ENCODE peak calls at places on chromosomes 16 and 17, in ten cellular contexts. C is amniotic epithelial cell; W is NCI-H748 treated with DMSO at 0.1 percent for 48 hours; L is stomach; T is AG08395; O is keratinocyte; J is astrocyte of the spinal cord; F is occipital lobe; M is SHP77 treated with DMSO at 0.1 percent for 48 hours; U is activated naive CD8-positive, alpha-beta T cell treated with anti-CD3 and anti-CD28 coated beads for 36 hours. Z is an unnamed sample.

GRCh38 chr17:76957600-76958464 is 89.6 kb downstream of the MGAT5B start:
- DNase-seq in C (peak), L (no peak), T (peak), W (no peak), U (no peak), J (peak), O (no peak), F (peak), M (no peak), Z (no peak)

GRCh38 chr16:84527486-84528269 is 23.2 kb upstream of the MEAK7 start:
- DNase-seq in T (no peak), L (no peak), U (no peak), J (no peak), O (no peak), M (no peak), C (peak), F (no peak), W (no peak), Z (no peak)

GRCh38 chr16:64641343-64641742 is 480.5 kb downstream of the CDH11 start:
- DNase-seq in J (no peak), U (no peak), L (no peak), M (no peak), T (no peak), F (no peak), W (no peak), C (no peak), O (no peak), Z (no peak)

GRCh38 chr17:77826132-77826873 is 132.2 kb upstream of the TNRC6C start:
- DNase-seq in W (no peak), C (no peak), U (no peak), T (no peak), F (no peak), M (no peak), L (no peak), J (no peak), O (no peak), Z (no peak)

GRCh38 chr17:77038860-77039555 is 101.8 kb upstream of the SEC14L1 start:
- DNase-seq in F (no peak), C (no peak), M (no peak), O (no peak), J (no peak), U (no peak), L (no peak), W (no peak), T (no peak), Z (no peak)

GRCh38 chr16:46961373-46962353 is 11.8 kb downstream of the DNAJA2 start:
- DNase-seq in J (no peak), L (no peak), U (peak), T (peak), F (no peak), M (no peak), C (no peak), O (no peak), W (no peak), Z (no peak)

GRCh38 chr17:17694229-17695081 is 13.2 kb downstream of the RAI1 start:
- DNase-seq in M (peak), T (peak), L (peak), J (peak), F (peak), C (peak), W (peak), U (peak), O (no peak), Z (no peak)

GRCh38 chr17:75535119-75535537 is 9.6 kb downstream of the LLGL2 start:
- DNase-seq in M (no peak), F (no peak), W (no peak), T (no peak), O (no peak), C (no peak), J (no peak), L (peak), U (peak), Z (no peak)

GRCh38 chr17:74201250-74201649 is 2.2 kb upstream of the RPL38 start:
- DNase-seq in M (peak), T (peak), L (no peak), U (no peak), W (peak), J (no peak), C (no peak), O (no peak), F (peak), Z (no peak)

GRCh38 chr16:6643083-6643686 is 689.5 kb upstream of the RBFOX1 start:
- DNase-seq in W (peak), U (peak), O (peak), J (peak), L (peak), T (peak), C (peak), F (peak), M (no peak), Z (no peak)

GRCh38 chr17:53470626-53471025 is 352.1 kb upstream of the KIF2B start:
- DNase-seq in U (no peak), T (no peak), F (no peak), M (no peak), L (no peak), O (no peak), J (peak), W (no peak), C (peak), Z (no peak)

GRCh38 chr17:76498886-76499667 is 2.1 kb downstream of the RHBDF2 start:
- DNase-seq in U (no peak), L (no peak), W (no peak), C (peak), M (no peak), T (no peak), O (no peak), J (no peak), F (no peak), Z (no peak)

GRCh38 chr17:68519911-68520310 is 7.7 kb downstream of the PRKAR1A start:
- DNase-seq in M (no peak), F (no peak), T (no peak), L (no peak), O (no peak), W (no peak), J (no peak), C (peak), U (no peak), Z (no peak)

GRCh38 chr16:23343643-23344612 is 41.8 kb downstream of the SCNN1B start:
- DNase-seq in C (no peak), J (no peak), T (no peak), O (no peak), M (no peak), W (no peak), L (no peak), U (no peak), F (no peak), Z (no peak)

GRCh38 chr17:78839762-78840529 is 668 bp downstream of the USP36 start:
- DNase-seq in O (no peak), C (peak), W (no peak), U (peak), F (no peak), T (peak), M (no peak), J (peak), L (peak), Z (no peak)

GRCh38 chr17:4678448-4679026 is 25.4 kb downstream of the PELP1 start:
- DNase-seq in T (peak), O (peak), W (no peak), U (peak), M (no peak), L (no peak), J (peak), F (no peak), C (peak), Z (peak)

GRCh38 chr17:8173871-8174322 is 2.3 kb downstream of the TMEM107 start:
- DNase-seq in M (no peak), L (no peak), F (no peak), O (no peak), W (no peak), J (no peak), C (no peak), T (no peak), U (no peak), Z (no peak)

GRCh38 chr17:34474706-34475105 is 104.7 kb upstream of the TMEM132E start:
- DNase-seq in C (no peak), W (no peak), M (no peak), F (no peak), L (no peak), U (no peak), T (no peak), O (no peak), J (no peak), Z (no peak)

GRCh38 chr17:28018439-28019070 is 23.9 kb upstream of the NLK start:
- DNase-seq in M (no peak), T (no peak), U (no peak), O (no peak), W (no peak), F (no peak), J (no peak), C (peak), L (no peak), Z (no peak)

GRCh38 chr17:32881054-32881453 is 4.1 kb upstream of the MYO1D start:
- DNase-seq in W (no peak), J (no peak), F (no peak), L (no peak), T (no peak), M (no peak), O (no peak), C (no peak), U (no peak), Z (no peak)

GRCh38 chr17:81987161-81987770 is 9.8 kb downstream of the ASPSCR1 start:
- DNase-seq in J (no peak), W (no peak), O (no peak), T (no peak), F (no peak), M (no peak), L (no peak), C (no peak), U (no peak), Z (no peak)

GRCh38 chr16:85479972-85480726 is 133.0 kb upstream of the GSE1 start:
- DNase-seq in L (peak), C (no peak), W (no peak), J (no peak), O (no peak), M (no peak), U (peak), T (no peak), F (no peak), Z (no peak)

GRCh38 chr16:22739077-22739476 is 74.9 kb upstream of the HS3ST2 start:
- DNase-seq in L (no peak), U (no peak), F (no peak), W (no peak), J (no peak), O (no peak), M (no peak), C (no peak), T (no peak), Z (no peak)

GRCh38 chr16:83715217-83715920 is 92.4 kb upstream of the HSBP1 start:
- DNase-seq in F (no peak), J (peak), M (peak), T (no peak), L (peak), W (peak), U (no peak), C (no peak), O (no peak), Z (no peak)

GRCh38 chr16:1990336-1991134 is 765 bp downstream of the SYNGR3 start:
- DNase-seq in L (peak), M (no peak), J (no peak), F (no peak), U (peak), W (peak), O (no peak), T (no peak), C (no peak), Z (no peak)

GRCh38 chr17:30586818-30587595 is 109.8 kb downstream of the GOSR1 start:
- DNase-seq in J (peak), C (peak), L (no peak), M (no peak), F (no peak), W (no peak), O (no peak), T (peak), U (no peak), Z (peak)

GRCh38 chr17:51391992-51392654 is 131.8 kb downstream of the UTP18 start:
- DNase-seq in W (no peak), C (no peak), F (no peak), L (no peak), O (no peak), U (no peak), J (no peak), T (no peak), M (no peak), Z (no peak)

GRCh38 chr17:63932008-63932561 is at the start of gene CD79B:
- DNase-seq in U (peak), L (no peak), T (no peak), F (no peak), M (no peak), W (no peak), O (no peak), C (no peak), J (no peak), Z (no peak)

GRCh38 chr16:66824006-66824405 is 6.8 kb downstream of the NAE1 start:
- DNase-seq in O (no peak), W (no peak), F (no peak), C (peak), T (no peak), J (no peak), L (no peak), M (no peak), U (no peak), Z (no peak)

GRCh38 chr17:67311551-67311950 is 54.8 kb downstream of the PSMD12 start:
- DNase-seq in T (no peak), F (no peak), U (no peak), J (no peak), O (no peak), L (no peak), C (no peak), W (no peak), M (no peak), Z (no peak)

GRCh38 chr16:29815793-29816693 is at the start of gene PAGR1:
- DNase-seq in J (peak), C (peak), T (peak), M (peak), L (peak), O (peak), W (peak), F (peak), U (peak), Z (peak)